ENCODE peak calls at places on chromosomes 3 and 15, in five cellular contexts. K is HepG2, F is Peyer's patch, D is thoracic aorta, E is PC-9. J is an unnamed sample. For H3K9me3 and H3K36me3, the result is how much of the 10 kb centered on the place peaks cover.

GRCh38 chr3:10463191-10464067 is 42.0 kb downstream of the ATP2B2 start:
- DNase-seq in K (no peak), F (no peak), D (no peak), E (no peak), J (no peak)

GRCh38 chr3:53234841-53235232 is 21.0 kb downstream of the TKT start:
- DNase-seq in K (no peak), F (no peak), D (no peak), E (no peak), J (no peak)

GRCh38 chr15:29348308-29348914 is 78.8 kb upstream of the NSMCE3 start:
- DNase-seq in K (no peak), F (no peak), D (no peak), E (no peak), J (no peak)

GRCh38 chr3:108428580-108428979 is 81.8 kb downstream of the MYH15 start:
- DNase-seq in K (no peak), F (no peak), D (no peak), E (no peak), J (no peak)

GRCh38 chr15:75644376-75644775 is 3.3 kb upstream of the SNX33 start:
- DNase-seq in K (no peak), F (no peak), D (no peak), E (no peak), J (no peak)

GRCh38 chr3:23435318-23435717 is 232.2 kb downstream of the UBE2E2 start:
- DNase-seq in K (no peak), F (no peak), D (no peak), E (no peak), J (peak)

GRCh38 chr3:142028174-142028833 is 121.0 kb downstream of the TFDP2 start:
- DNase-seq in K (no peak), F (no peak), D (no peak), E (peak), J (peak)

GRCh38 chr15:95291878-95292472 is 1038.5 kb upstream of the NR2F2 start:
- DNase-seq in K (peak), F (no peak), D (no peak), E (no peak), J (peak)

GRCh38 chr3:197891-198491 is 1.4 kb downstream of the CHL1 start:
- DNase-seq in K (no peak), F (no peak), D (no peak), E (no peak), J (no peak)

GRCh38 chr3:102529452-102529851 is 94.6 kb downstream of the ZPLD1 start:
- DNase-seq in K (no peak), F (no peak), D (no peak), E (no peak), J (no peak)

GRCh38 chr3:43867673-43868072 is 176.9 kb downstream of the ABHD5 start:
- DNase-seq in K (no peak), F (no peak), D (no peak), E (no peak), J (no peak)

GRCh38 chr3:42525212-42525611 is 22.8 kb downstream of the VIPR1 start:
- DNase-seq in K (no peak), F (no peak), D (no peak), E (no peak), J (no peak)

GRCh38 chr3:156808025-156808424 is 18.1 kb upstream of the LEKR1 start:
- DNase-seq in K (no peak), F (no peak), D (no peak), E (no peak), J (no peak)

GRCh38 chr3:124266517-124266916 is 274.6 kb upstream of the ROPN1 start:
- DNase-seq in K (no peak), F (no peak), D (no peak), E (peak), J (peak)

GRCh38 chr3:188326111-188326510 is 172.2 kb downstream of the LPP start:
- DNase-seq in K (no peak), F (no peak), D (no peak), E (no peak), J (no peak)

GRCh38 chr3:48247401-48247807 is 6.5 kb downstream of the ZNF589 start:
- DNase-seq in K (no peak), F (no peak), D (no peak), E (no peak), J (no peak)

GRCh38 chr15:101116681-101116976 is 135.2 kb downstream of the CHSY1 start:
- DNase-seq in K (no peak), F (no peak), D (no peak), E (no peak), J (no peak)

GRCh38 chr3:55728461-55729100 is 241.5 kb upstream of the WNT5A start:
- DNase-seq in K (no peak), F (no peak), D (no peak), E (no peak), J (no peak)

GRCh38 chr3:178392553-178392952 is 143.7 kb upstream of the KCNMB2 start:
- DNase-seq in K (no peak), F (no peak), D (no peak), E (no peak), J (no peak)

GRCh38 chr3:49715611-49716121 is 3.8 kb downstream of the AMIGO3 start:
- DNase-seq in K (no peak), F (no peak), D (no peak), E (no peak), J (no peak)

GRCh38 chr3:188362405-188362831 is 208.5 kb downstream of the LPP start:
- DNase-seq in K (peak), F (no peak), D (no peak), E (peak), J (peak)

GRCh38 chr3:172476339-172476738 is 28.1 kb upstream of the GHSR start:
- DNase-seq in K (no peak), F (no peak), D (no peak), E (no peak), J (no peak)

DNA sequence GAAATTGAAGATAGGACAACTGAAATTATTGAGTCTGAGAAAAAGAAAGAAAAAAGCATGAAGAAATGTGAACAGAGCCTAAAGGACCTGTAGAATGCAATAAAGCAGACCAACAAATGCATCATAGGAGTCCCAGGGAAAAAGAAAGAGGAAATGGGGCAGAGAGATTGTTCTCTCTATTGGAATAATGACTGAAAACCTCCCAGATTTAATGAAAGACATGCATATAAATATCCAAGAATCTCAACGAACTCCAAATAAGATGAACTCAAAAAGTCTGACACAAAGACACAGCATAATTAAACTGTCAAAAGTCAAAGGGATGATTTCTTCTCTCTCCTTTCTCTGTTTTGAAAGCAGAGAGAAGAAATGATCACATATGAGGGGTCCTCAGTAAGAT is 124.7 kb downstream of the MEX3B start:
- DNase-seq in K (no peak), F (no peak), D (no peak), E (no peak), J (no peak)
- H3K9me3 ChIP-seq in K (under half), F (under half), D (under half), E (under half), J (under half)

DNA sequence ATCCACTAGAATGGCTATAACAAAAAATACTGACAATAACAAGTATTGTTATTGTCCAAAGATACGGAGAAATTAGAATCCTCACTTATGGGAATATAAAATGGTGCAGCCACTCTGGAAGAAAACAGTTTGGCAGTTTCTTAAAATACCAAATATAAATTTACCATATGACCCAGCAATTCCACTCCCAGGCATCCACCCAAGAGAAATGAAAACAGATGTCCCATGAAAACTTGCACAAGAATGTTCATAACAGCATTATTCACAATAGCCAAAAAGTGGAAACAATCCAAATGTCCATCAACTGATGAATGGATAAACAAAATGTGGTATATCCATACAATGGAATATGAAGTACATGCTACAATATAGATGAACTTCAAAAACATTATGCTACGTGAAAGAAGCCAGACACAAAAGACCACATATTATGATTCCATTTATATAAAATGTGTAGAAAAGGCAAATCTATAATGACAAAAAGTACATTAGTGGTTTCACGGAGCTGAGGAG is 9.4 kb downstream of the AAGAB start:
- DNase-seq in K (no peak), F (no peak), D (no peak), E (no peak), J (no peak)
- H3K36me3 ChIP-seq in K (under half), F (under half), D (under half), E (under half), J (under half)

GRCh38 chr15:60128000-60128376 is 123.9 kb downstream of the FOXB1 start:
- DNase-seq in K (no peak), F (no peak), D (no peak), E (no peak), J (no peak)
- H3K4me3 ChIP-seq in K (peak), F (peak), D (peak), E (peak), J (peak)

DNA sequence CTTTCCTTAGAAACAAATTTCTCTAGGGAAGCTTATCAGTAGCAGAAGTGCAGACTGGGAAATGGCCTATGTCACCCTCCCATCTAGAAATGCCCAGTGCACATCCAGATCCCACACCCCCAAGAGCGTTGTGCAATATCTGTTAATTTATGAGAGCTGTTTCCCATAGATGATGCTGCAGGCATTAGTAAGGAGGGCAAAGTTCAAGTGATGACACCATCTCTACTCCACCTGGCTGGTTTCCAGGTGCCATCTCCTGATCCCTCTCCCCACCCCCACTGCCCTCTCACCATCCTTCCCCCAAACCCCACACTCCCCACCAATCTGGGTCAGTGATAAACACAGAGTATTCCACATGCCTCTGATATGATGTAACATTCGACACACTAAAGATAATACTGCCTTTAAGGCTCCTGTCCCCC is 39.4 kb downstream of the AGTR1 start:
- DNase-seq in K (peak), F (no peak), D (no peak), E (no peak), J (no peak)
- H3K9me3 ChIP-seq in K (under half), F (under half), D (under half), E (under half), J (under half)

GRCh38 chr15:65052956-65053355 is 7.8 kb downstream of the SLC51B start:
- DNase-seq in K (no peak), F (no peak), D (no peak), E (no peak), J (no peak)

GRCh38 chr15:65056868-65057548 is 10.8 kb downstream of the RASL12 start:
- DNase-seq in K (peak), F (peak), D (no peak), E (peak), J (peak)

GRCh38 chr15:65056106-65056505 is 10.9 kb downstream of the SLC51B start:
- DNase-seq in K (no peak), F (no peak), D (no peak), E (no peak), J (no peak)

GRCh38 chr15:65055201-65055870 is 10.1 kb downstream of the SLC51B start:
- DNase-seq in K (no peak), F (peak), D (no peak), E (peak), J (peak)

DNA sequence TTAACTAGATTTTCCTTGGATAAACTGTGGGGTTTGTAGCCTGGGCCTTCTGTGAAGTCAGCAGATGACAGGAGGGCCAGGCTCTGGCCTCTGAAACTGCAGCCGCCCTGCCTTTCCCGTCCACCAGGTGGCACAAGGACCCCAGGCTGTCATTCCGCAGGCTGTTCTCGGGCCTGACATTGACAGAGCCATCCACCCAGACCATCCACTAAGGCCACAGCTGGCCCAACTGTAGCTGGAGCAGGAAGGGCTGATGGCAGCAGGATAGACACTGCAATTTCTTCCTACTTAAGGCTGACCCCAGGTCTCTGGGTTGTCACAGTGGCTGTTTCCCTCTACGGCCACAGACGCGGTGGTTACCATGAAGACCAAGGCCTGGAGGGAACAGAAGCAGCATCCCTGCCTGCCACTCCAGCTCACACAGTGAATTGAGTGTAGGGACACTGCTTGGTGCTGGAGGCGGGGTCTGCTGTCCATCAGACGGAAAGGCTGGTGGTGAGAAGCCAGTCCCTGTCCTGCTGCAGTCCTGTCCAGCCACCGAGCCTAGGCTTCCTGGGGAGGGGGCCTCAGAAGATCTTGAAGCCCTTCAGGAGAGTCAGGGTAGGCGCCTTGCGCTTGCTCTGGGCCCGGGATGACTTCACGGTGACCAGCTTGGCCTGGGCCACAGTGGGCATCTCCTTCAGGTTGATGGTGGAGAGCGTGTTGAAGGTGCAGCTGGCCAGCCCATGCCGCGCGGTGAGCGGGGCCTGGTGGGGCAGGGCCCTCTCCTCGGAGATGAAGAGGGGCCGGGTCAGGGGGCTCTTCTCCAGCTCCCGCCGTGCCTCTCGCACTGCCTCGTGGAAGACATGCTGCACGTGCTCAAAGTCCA is 9.4 kb downstream of the SLC51B start:
- DNase-seq in K (peak), F (peak), D (no peak), E (peak), J (peak)
- H3K36me3 ChIP-seq in K (under half), F (under half), D (half or more), E (under half), J (half or more)

GRCh38 chr3:196406806-196407470 is 25.3 kb downstream of the UBXN7 start:
- DNase-seq in K (no peak), F (no peak), D (no peak), E (no peak), J (peak)
- H3K4me3 ChIP-seq in K (no peak), F (no peak), D (no peak), E (no peak), J (peak)

GRCh38 chr15:25178835-25179672 is 224.3 kb downstream of the SNRPN start:
- DNase-seq in K (no peak), F (peak), D (no peak), E (no peak), J (no peak)
- H3K9me3 ChIP-seq in K (half or more), F (under half), D (under half), E (under half), J (under half)

GRCh38 chr3:31621314-31621713 is 88.6 kb downstream of the STT3B start:
- DNase-seq in K (no peak), F (no peak), D (no peak), E (no peak), J (no peak)
- H3K36me3 ChIP-seq in K (under half), F (under half), D (under half), E (under half), J (under half)

DNA sequence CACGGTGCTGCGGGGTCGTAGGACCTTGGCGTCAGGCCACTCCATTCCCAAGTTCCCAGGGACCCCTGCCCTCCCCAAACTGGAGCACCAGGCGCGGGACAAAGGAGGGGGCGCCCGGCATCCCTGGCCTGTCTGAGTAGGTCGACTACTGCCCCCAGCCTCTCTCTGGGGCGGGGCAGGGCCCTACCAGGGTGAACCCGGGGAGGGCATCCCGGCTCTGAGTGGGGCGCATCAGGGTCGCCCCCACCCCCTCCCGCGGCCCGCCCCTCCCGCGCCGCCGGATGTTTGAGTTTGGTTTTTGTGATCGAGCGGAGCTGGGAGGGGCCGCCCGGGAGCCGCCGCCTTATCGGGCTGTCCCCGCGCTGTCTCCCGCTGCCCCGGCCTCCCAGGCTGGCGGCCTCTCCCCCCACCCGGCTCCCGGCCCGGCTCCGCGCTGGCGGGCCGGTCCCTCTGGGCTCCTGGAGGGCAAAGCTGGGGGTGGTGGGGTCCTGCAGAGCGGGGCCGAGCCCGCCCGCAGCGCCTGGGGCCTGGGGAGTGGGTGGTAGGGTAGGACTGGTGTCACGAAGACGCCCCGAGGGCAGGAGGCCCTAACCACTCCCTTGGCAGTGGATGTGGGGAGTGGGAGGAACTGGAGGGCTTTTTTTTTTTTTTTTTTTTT is 47.2 kb upstream of the SMAD6 start:
- DNase-seq in K (no peak), F (no peak), D (no peak), E (no peak), J (no peak)
- H3K4me3 ChIP-seq in K (no peak), F (peak), D (peak), E (no peak), J (no peak)

J was measured in SJSA1.